ENCODE peak calls at places on chromosomes 4 and X, in six cellular contexts. E is mesenchymal stem cell, D is H1, F is neuronal stem cell, Y is H9, H is IMR-90. T is an unnamed sample.

GRCh38 chr4:106481801-106482200 is 113.2 kb upstream of the GIMD1 start:
- DNase-seq in E (no peak), D (no peak), F (no peak), Y (no peak), H (no peak), T (no peak)

GRCh38 chrX:118286066-118286758 is 59.7 kb upstream of the WDR44 start:
- DNase-seq in E (no peak), D (no peak), F (no peak), Y (no peak), H (no peak), T (no peak)

GRCh38 chr4:55330241-55330640 is 15.8 kb upstream of the SRD5A3 start:
- DNase-seq in E (no peak), D (no peak), F (no peak), Y (no peak), H (no peak), T (no peak)

GRCh38 chr4:37715889-37716402 is 29.8 kb upstream of the RELL1 start:
- DNase-seq in E (peak; percentile 23), D (no peak), F (no peak), Y (no peak), H (peak; percentile 66), T (peak; percentile 64)

GRCh38 chr4:71130827-71131603 is 137.6 kb downstream of the DCK start:
- DNase-seq in E (peak; percentile 50), D (no peak), F (no peak), Y (no peak), H (peak; percentile 89), T (peak; percentile 71)

GRCh38 chrX:121755541-121755940 is 708.1 kb downstream of the GLUD2 start:
- DNase-seq in E (no peak), D (no peak), F (no peak), Y (no peak), H (no peak), T (peak; percentile 21)

GRCh38 chr4:96675420-96675819 is 835.5 kb downstream of the PDHA2 start:
- DNase-seq in E (peak; percentile 2), D (no peak), F (no peak), Y (no peak), H (no peak), T (no peak)

GRCh38 chrX:95762716-95763115 is 921.9 kb upstream of the DIAPH2 start:
- DNase-seq in E (no peak), D (no peak), F (no peak), Y (no peak), H (no peak), T (no peak)

GRCh38 chr4:155232432-155232831 is 24.0 kb downstream of the NPY2R start:
- DNase-seq in E (no peak), D (no peak), F (no peak), Y (no peak), H (no peak), T (no peak)

GRCh38 chr4:141347738-141348524 is 127.2 kb downstream of the ZNF330 start:
- DNase-seq in E (peak; percentile 84), D (no peak), F (no peak), Y (no peak), H (peak; percentile 28), T (no peak)

GRCh38 chr4:21948347-21949072 is at the start of gene KCNIP4:
- DNase-seq in E (peak; percentile 12), D (no peak), F (peak; percentile 63), Y (peak; percentile 64), H (no peak), T (no peak)

GRCh38 chr4:23614284-23614892 is 275.5 kb downstream of the PPARGC1A start:
- DNase-seq in E (peak; percentile 18), D (peak; percentile 5), F (no peak), Y (peak; percentile 62), H (peak; percentile 1), T (peak; percentile 60)

GRCh38 chrX:129318375-129318774 is 204.9 kb downstream of the SMARCA1 start:
- DNase-seq in E (peak; percentile 27), D (no peak), F (no peak), Y (no peak), H (peak; percentile 35), T (peak; percentile 7)

GRCh38 chrX:150515801-150516200 is 52.6 kb upstream of the MTM1 start:
- DNase-seq in E (no peak), D (no peak), F (no peak), Y (no peak), H (no peak), T (no peak)

GRCh38 chrX:15350329-15350996 is 15.1 kb upstream of the PIGA start:
- DNase-seq in E (no peak), D (no peak), F (no peak), Y (peak; percentile 69), H (no peak), T (no peak)

GRCh38 chr4:13413719-13414437 is 70.3 kb downstream of the RAB28 start:
- DNase-seq in E (no peak), D (no peak), F (no peak), Y (no peak), H (no peak), T (no peak)

GRCh38 chr4:106095408-106095807 is 200.1 kb downstream of the NPNT start:
- DNase-seq in E (peak; percentile 42), D (no peak), F (no peak), Y (no peak), H (peak; percentile 2), T (no peak)

GRCh38 chr4:89353514-89353913 is 45.9 kb upstream of the GPRIN3 start:
- DNase-seq in E (no peak), D (no peak), F (no peak), Y (no peak), H (no peak), T (no peak)

GRCh38 chr4:76430519-76431388 is 4.3 kb upstream of the SHROOM3 start:
- DNase-seq in E (peak; percentile 64), D (no peak), F (peak; percentile 54), Y (no peak), H (peak; percentile 60), T (peak; percentile 78)

GRCh38 chr4:878796-879729 is 53.1 kb downstream of the GAK start:
- DNase-seq in E (no peak), D (no peak), F (no peak), Y (no peak), H (no peak), T (no peak)

GRCh38 chrX:15930585-15930984 is 76.0 kb upstream of the AP1S2 start:
- DNase-seq in E (peak; percentile 44), D (no peak), F (no peak), Y (no peak), H (peak; percentile 66), T (no peak)

GRCh38 chrX:17635231-17635630 is 102.1 kb upstream of the SCML1 start:
- DNase-seq in E (no peak), D (peak; percentile 85), F (peak; percentile 81), Y (peak; percentile 89), H (peak; percentile 18), T (no peak)

GRCh38 chr4:6532102-6532501 is 42.9 kb upstream of the MAN2B2 start:
- DNase-seq in E (no peak), D (no peak), F (no peak), Y (no peak), H (no peak), T (no peak)
- H2AK5ac ChIP-seq in E (no peak overlapping the region), D (no peak overlapping the region), F (no peak overlapping the region), Y (no peak overlapping the region), H (no peak overlapping the region), T (no peak overlapping the region)

GRCh38 chrX:136496359-136496767 is 1.0 kb upstream of the HTATSF1 start:
- DNase-seq in E (no peak), D (no peak), F (no peak), Y (no peak), H (no peak), T (no peak)

GRCh38 chrX:136495043-136495442 is 2.3 kb upstream of the HTATSF1 start:
- DNase-seq in E (no peak), D (no peak), F (no peak), Y (no peak), H (no peak), T (no peak)

GRCh38 chrX:136491832-136492231 is 4.1 kb downstream of the BRS3 start:
- DNase-seq in E (no peak), D (no peak), F (no peak), Y (no peak), H (no peak), T (no peak)

GRCh38 chrX:136497556-136498048 is at the start of gene HTATSF1:
- DNase-seq in E (no peak), D (no peak), F (peak; percentile 2), Y (no peak), H (no peak), T (peak; percentile 25)

DNA sequence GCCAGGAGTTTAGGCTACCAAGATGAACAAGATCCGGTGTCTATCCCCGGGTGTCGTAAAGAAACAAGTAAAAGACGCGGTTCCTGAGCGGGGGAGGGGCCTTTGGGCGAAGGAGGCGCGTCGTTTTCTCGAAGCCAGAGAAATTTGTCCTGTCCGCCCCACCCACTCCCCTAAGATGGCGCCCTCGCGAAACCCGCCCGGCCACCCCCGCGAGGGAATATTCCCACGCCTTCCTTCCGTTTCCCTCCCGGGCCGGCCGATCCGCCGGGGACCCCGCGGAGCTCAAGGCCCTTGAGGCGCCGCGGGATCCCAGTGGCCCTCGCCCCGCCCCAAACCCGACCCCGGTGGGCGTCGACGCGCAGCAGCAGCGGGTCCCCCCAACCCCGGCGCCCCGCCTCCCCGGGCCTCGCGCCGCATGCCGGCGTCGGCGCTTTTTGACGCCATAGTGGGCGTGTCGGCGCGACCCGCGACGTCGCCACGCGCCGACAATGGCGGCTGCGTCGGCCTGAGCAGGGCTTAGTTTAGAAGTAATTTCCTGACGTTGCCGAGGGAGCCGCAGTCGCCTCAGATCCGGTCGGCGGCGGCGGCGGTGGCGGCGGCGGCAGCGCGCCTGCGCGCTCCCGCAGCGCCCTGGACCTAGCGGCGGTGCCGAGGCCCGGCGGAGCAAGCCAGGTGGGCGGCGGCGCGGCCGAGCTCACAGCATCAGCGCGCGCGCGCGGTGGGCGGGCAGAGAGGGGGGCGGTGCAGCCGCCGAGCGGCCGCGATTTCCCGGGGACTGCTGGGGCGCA is 430 bp upstream of the HTATSF1 start:
- DNase-seq in E (peak; percentile 90), D (peak; percentile 41), F (peak; percentile 69), Y (peak; percentile 78), H (peak; percentile 79), T (peak; percentile 65)
- H2BK120ac ChIP-seq in E (peak overlapping the region; percentile 89), D (no peak overlapping the region), F (no peak overlapping the region), Y (no peak overlapping the region), H (no peak overlapping the region), T (peak overlapping the region; percentile 83)

DNA sequence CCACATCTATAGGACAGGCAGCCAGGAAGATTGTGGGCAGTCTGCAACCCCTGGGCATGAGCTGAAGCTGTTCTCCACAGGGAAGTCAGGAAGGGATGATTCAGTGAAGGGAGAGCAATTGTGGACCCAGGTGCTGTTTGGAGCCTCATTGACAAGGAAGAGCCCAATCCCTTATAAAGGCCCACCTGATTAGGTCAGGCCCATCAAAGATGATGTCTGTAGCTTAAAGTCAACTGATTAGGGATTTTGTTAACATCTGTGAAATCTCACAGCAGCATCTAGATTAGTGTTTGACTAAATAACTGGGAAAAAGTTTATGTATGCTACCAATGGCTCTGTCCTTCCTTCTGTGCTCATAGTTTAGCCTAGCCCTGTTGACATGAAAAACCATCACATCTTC is 127.5 kb downstream of the FRAS1 start:
- DNase-seq in E (no peak), D (no peak), F (no peak), Y (no peak), H (no peak), T (no peak)
- H4K91ac ChIP-seq in E (no peak overlapping the region), D (no peak overlapping the region), F (no peak overlapping the region), Y (no peak overlapping the region), H (no peak overlapping the region), T (no peak overlapping the region)

DNA sequence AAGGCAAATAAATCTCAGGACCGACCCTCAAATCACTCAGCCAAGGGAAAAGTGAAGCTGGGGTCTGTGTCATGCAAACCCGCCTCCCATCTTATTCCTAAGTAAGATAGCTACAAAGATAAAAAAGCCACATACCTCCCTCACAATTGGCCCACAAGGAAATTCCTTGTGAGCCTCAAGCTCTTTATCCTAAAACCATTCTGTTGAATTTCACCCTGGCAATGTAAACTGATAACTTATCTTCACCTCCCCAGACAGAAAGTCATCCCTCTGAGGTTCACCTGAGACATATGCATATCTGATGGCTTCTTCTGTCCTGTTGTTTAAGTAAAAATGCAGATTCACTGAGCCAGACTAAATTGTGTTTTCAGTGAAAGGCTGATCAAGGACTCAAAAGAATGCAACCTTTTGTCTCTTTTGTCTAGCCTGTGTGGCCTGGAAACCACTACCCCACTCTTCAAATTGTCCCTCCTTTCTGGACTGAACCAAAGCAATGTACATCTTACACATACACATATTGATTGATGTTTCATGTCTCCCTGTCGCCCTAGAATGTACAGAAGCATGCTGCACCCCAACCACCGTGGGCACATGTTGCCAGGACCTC is 91.3 kb downstream of the MFAP3L start:
- DNase-seq in E (no peak), D (no peak), F (peak; percentile 51), Y (no peak), H (no peak), T (peak; percentile 82)
- H2AK5ac ChIP-seq in E (no peak overlapping the region), D (no peak overlapping the region), F (no peak overlapping the region), Y (no peak overlapping the region), H (no peak overlapping the region), T (no peak overlapping the region)

T was measured in trophoblast cell.